ENCODE peak calls at places on chromosomes 1 and 21, in eight cellular contexts. One of them, this sample, is unnamed.
A peak's percentile ranks its signal among the peaks of the same experiment; 100 is the strongest.

GRCh38 chr1:1116701-1117468 is 996 bp upstream of the C1orf159 start:
- DNase-seq in HS-5: no peak
- DNase-seq in HFF-Myc: no peak
- DNase-seq in HT1080: no peak
- DNase-seq in stimulated activated CD8-positive, alpha-beta memory T cell treated with anti-CD3 and anti-CD28 coated beads, Interleukin-12 subunit alpha, Interleukin-12 subunit beta, amount 100 ng/mL, for 1 hour: no peak
- DNase-seq in RCC 7860: no peak
- DNase-seq in NCI-H446: no peak
- DNase-seq in upper lobe of left lung: no peak
- DNase-seq in this sample: peak; percentile 35

GRCh38 chr1:52913537-52913936 is 8.0 kb downstream of the ECHDC2 start:
- DNase-seq in HS-5: no peak
- DNase-seq in HFF-Myc: no peak
- DNase-seq in HT1080: no peak
- DNase-seq in stimulated activated CD8-positive, alpha-beta memory T cell treated with anti-CD3 and anti-CD28 coated beads, Interleukin-12 subunit alpha, Interleukin-12 subunit beta, amount 100 ng/mL, for 1 hour: no peak
- DNase-seq in RCC 7860: no peak
- DNase-seq in NCI-H446: no peak
- DNase-seq in upper lobe of left lung: no peak
- DNase-seq in this sample: no peak

GRCh38 chr1:155455588-155456195 is 106.9 kb downstream of the ASH1L start:
- DNase-seq in HS-5: no peak
- DNase-seq in HFF-Myc: no peak
- DNase-seq in HT1080: no peak
- DNase-seq in stimulated activated CD8-positive, alpha-beta memory T cell treated with anti-CD3 and anti-CD28 coated beads, Interleukin-12 subunit alpha, Interleukin-12 subunit beta, amount 100 ng/mL, for 1 hour: no peak
- DNase-seq in RCC 7860: no peak
- DNase-seq in NCI-H446: no peak
- DNase-seq in upper lobe of left lung: no peak
- DNase-seq in this sample: no peak

GRCh38 chr1:62530516-62531154 is 66.7 kb upstream of the ANGPTL3 start:
- DNase-seq in HS-5: no peak
- DNase-seq in HFF-Myc: peak; percentile 16
- DNase-seq in HT1080: peak; percentile 25
- DNase-seq in stimulated activated CD8-positive, alpha-beta memory T cell treated with anti-CD3 and anti-CD28 coated beads, Interleukin-12 subunit alpha, Interleukin-12 subunit beta, amount 100 ng/mL, for 1 hour: no peak
- DNase-seq in RCC 7860: no peak
- DNase-seq in NCI-H446: no peak
- DNase-seq in upper lobe of left lung: no peak
- DNase-seq in this sample: no peak

GRCh38 chr1:240946926-240947325 is 335.0 kb upstream of the GREM2 start:
- DNase-seq in HS-5: peak; percentile 11
- DNase-seq in HFF-Myc: peak; percentile 30
- DNase-seq in HT1080: peak; percentile 26
- DNase-seq in stimulated activated CD8-positive, alpha-beta memory T cell treated with anti-CD3 and anti-CD28 coated beads, Interleukin-12 subunit alpha, Interleukin-12 subunit beta, amount 100 ng/mL, for 1 hour: no peak
- DNase-seq in RCC 7860: peak; percentile 24
- DNase-seq in NCI-H446: no peak
- DNase-seq in upper lobe of left lung: no peak
- DNase-seq in this sample: no peak

GRCh38 chr1:228058981-228059535 is 23.4 kb upstream of the ARF1 start:
- DNase-seq in HS-5: no peak
- DNase-seq in HFF-Myc: no peak
- DNase-seq in HT1080: no peak
- DNase-seq in stimulated activated CD8-positive, alpha-beta memory T cell treated with anti-CD3 and anti-CD28 coated beads, Interleukin-12 subunit alpha, Interleukin-12 subunit beta, amount 100 ng/mL, for 1 hour: no peak
- DNase-seq in RCC 7860: no peak
- DNase-seq in NCI-H446: no peak
- DNase-seq in upper lobe of left lung: peak; percentile 92
- DNase-seq in this sample: peak; percentile 56

GRCh38 chr1:234149217-234149616 is 224.0 kb upstream of the COA6 start:
- DNase-seq in HS-5: peak; percentile 37
- DNase-seq in HFF-Myc: no peak
- DNase-seq in HT1080: peak; percentile 49
- DNase-seq in stimulated activated CD8-positive, alpha-beta memory T cell treated with anti-CD3 and anti-CD28 coated beads, Interleukin-12 subunit alpha, Interleukin-12 subunit beta, amount 100 ng/mL, for 1 hour: no peak
- DNase-seq in RCC 7860: peak; percentile 62
- DNase-seq in NCI-H446: no peak
- DNase-seq in upper lobe of left lung: no peak
- DNase-seq in this sample: no peak

GRCh38 chr1:90208949-90209348 is 214.0 kb downstream of the ZNF326 start:
- DNase-seq in HS-5: no peak
- DNase-seq in HFF-Myc: no peak
- DNase-seq in HT1080: no peak
- DNase-seq in stimulated activated CD8-positive, alpha-beta memory T cell treated with anti-CD3 and anti-CD28 coated beads, Interleukin-12 subunit alpha, Interleukin-12 subunit beta, amount 100 ng/mL, for 1 hour: no peak
- DNase-seq in RCC 7860: no peak
- DNase-seq in NCI-H446: no peak
- DNase-seq in upper lobe of left lung: no peak
- DNase-seq in this sample: no peak

GRCh38 chr1:231039161-231040018 is 664 bp downstream of the FAM89A start:
- DNase-seq in HS-5: no peak
- DNase-seq in HFF-Myc: no peak
- DNase-seq in HT1080: no peak
- DNase-seq in stimulated activated CD8-positive, alpha-beta memory T cell treated with anti-CD3 and anti-CD28 coated beads, Interleukin-12 subunit alpha, Interleukin-12 subunit beta, amount 100 ng/mL, for 1 hour: no peak
- DNase-seq in RCC 7860: no peak
- DNase-seq in NCI-H446: no peak
- DNase-seq in upper lobe of left lung: peak; percentile 90
- DNase-seq in this sample: peak; percentile 41

GRCh38 chr1:54744696-54745095 is 19.6 kb downstream of the PARS2 start:
- DNase-seq in HS-5: no peak
- DNase-seq in HFF-Myc: no peak
- DNase-seq in HT1080: no peak
- DNase-seq in stimulated activated CD8-positive, alpha-beta memory T cell treated with anti-CD3 and anti-CD28 coated beads, Interleukin-12 subunit alpha, Interleukin-12 subunit beta, amount 100 ng/mL, for 1 hour: no peak
- DNase-seq in RCC 7860: no peak
- DNase-seq in NCI-H446: no peak
- DNase-seq in upper lobe of left lung: no peak
- DNase-seq in this sample: no peak

GRCh38 chr1:202711949-202712635 is 1.8 kb upstream of the SYT2 start:
- DNase-seq in HS-5: no peak
- DNase-seq in HFF-Myc: no peak
- DNase-seq in HT1080: no peak
- DNase-seq in stimulated activated CD8-positive, alpha-beta memory T cell treated with anti-CD3 and anti-CD28 coated beads, Interleukin-12 subunit alpha, Interleukin-12 subunit beta, amount 100 ng/mL, for 1 hour: no peak
- DNase-seq in RCC 7860: no peak
- DNase-seq in NCI-H446: no peak
- DNase-seq in upper lobe of left lung: no peak
- DNase-seq in this sample: no peak

GRCh38 chr1:89088597-89088996 is 23.6 kb upstream of the GBP1 start:
- DNase-seq in HS-5: no peak
- DNase-seq in HFF-Myc: no peak
- DNase-seq in HT1080: no peak
- DNase-seq in stimulated activated CD8-positive, alpha-beta memory T cell treated with anti-CD3 and anti-CD28 coated beads, Interleukin-12 subunit alpha, Interleukin-12 subunit beta, amount 100 ng/mL, for 1 hour: no peak
- DNase-seq in RCC 7860: no peak
- DNase-seq in NCI-H446: no peak
- DNase-seq in upper lobe of left lung: no peak
- DNase-seq in this sample: no peak

GRCh38 chr21:17045214-17045835 is 467.5 kb upstream of the CXADR start:
- DNase-seq in HS-5: peak; percentile 8
- DNase-seq in HFF-Myc: peak; percentile 27
- DNase-seq in HT1080: peak; percentile 3
- DNase-seq in stimulated activated CD8-positive, alpha-beta memory T cell treated with anti-CD3 and anti-CD28 coated beads, Interleukin-12 subunit alpha, Interleukin-12 subunit beta, amount 100 ng/mL, for 1 hour: no peak
- DNase-seq in RCC 7860: peak; percentile 22
- DNase-seq in NCI-H446: peak; percentile 23
- DNase-seq in upper lobe of left lung: no peak
- DNase-seq in this sample: no peak

GRCh38 chr1:103307751-103308150 is 199.4 kb upstream of the COL11A1 start:
- DNase-seq in HS-5: no peak
- DNase-seq in HFF-Myc: no peak
- DNase-seq in HT1080: no peak
- DNase-seq in stimulated activated CD8-positive, alpha-beta memory T cell treated with anti-CD3 and anti-CD28 coated beads, Interleukin-12 subunit alpha, Interleukin-12 subunit beta, amount 100 ng/mL, for 1 hour: no peak
- DNase-seq in RCC 7860: no peak
- DNase-seq in NCI-H446: no peak
- DNase-seq in upper lobe of left lung: no peak
- DNase-seq in this sample: no peak

GRCh38 chr1:184889183-184889582 is 85.1 kb downstream of the NIBAN1 start:
- DNase-seq in HS-5: no peak
- DNase-seq in HFF-Myc: no peak
- DNase-seq in HT1080: no peak
- DNase-seq in stimulated activated CD8-positive, alpha-beta memory T cell treated with anti-CD3 and anti-CD28 coated beads, Interleukin-12 subunit alpha, Interleukin-12 subunit beta, amount 100 ng/mL, for 1 hour: no peak
- DNase-seq in RCC 7860: no peak
- DNase-seq in NCI-H446: no peak
- DNase-seq in upper lobe of left lung: no peak
- DNase-seq in this sample: no peak

GRCh38 chr1:93021539-93022134 is 57.4 kb upstream of the MTF2 start:
- DNase-seq in HS-5: no peak
- DNase-seq in HFF-Myc: peak; percentile 32
- DNase-seq in HT1080: peak; percentile 31
- DNase-seq in stimulated activated CD8-positive, alpha-beta memory T cell treated with anti-CD3 and anti-CD28 coated beads, Interleukin-12 subunit alpha, Interleukin-12 subunit beta, amount 100 ng/mL, for 1 hour: no peak
- DNase-seq in RCC 7860: peak; percentile 43
- DNase-seq in NCI-H446: peak; percentile 27
- DNase-seq in upper lobe of left lung: no peak
- DNase-seq in this sample: no peak

GRCh38 chr1:15384301-15384901 is 25.3 kb upstream of the EFHD2 start:
- DNase-seq in HS-5: no peak
- DNase-seq in HFF-Myc: no peak
- DNase-seq in HT1080: no peak
- DNase-seq in stimulated activated CD8-positive, alpha-beta memory T cell treated with anti-CD3 and anti-CD28 coated beads, Interleukin-12 subunit alpha, Interleukin-12 subunit beta, amount 100 ng/mL, for 1 hour: no peak
- DNase-seq in RCC 7860: no peak
- DNase-seq in NCI-H446: no peak
- DNase-seq in upper lobe of left lung: no peak
- DNase-seq in this sample: no peak

GRCh38 chr1:87134061-87134460 is 194.6 kb upstream of the LMO4 start:
- DNase-seq in HS-5: no peak
- DNase-seq in HFF-Myc: no peak
- DNase-seq in HT1080: no peak
- DNase-seq in stimulated activated CD8-positive, alpha-beta memory T cell treated with anti-CD3 and anti-CD28 coated beads, Interleukin-12 subunit alpha, Interleukin-12 subunit beta, amount 100 ng/mL, for 1 hour: no peak
- DNase-seq in RCC 7860: no peak
- DNase-seq in NCI-H446: no peak
- DNase-seq in upper lobe of left lung: no peak
- DNase-seq in this sample: no peak

This sample was measured in CD4-positive, CD25-positive, alpha-beta regulatory T cell.